ENCODE peak calls at places on chromosomes 1 and 21, in seven cellular contexts. K is foreskin keratinocyte, F is heart right ventricle, L is dorsolateral prefrontal cortex, J is Peyer's patch, S is cardiac muscle cell, B is HFF-Myc. O is an unnamed sample.

GRCh38 chr1:162131405-162132321 is 62.2 kb downstream of the NOS1AP start:
- DNase-seq in K (no peak), F (no peak), L (no peak), J (no peak), S (no peak), B (no peak), O (no peak)

GRCh38 chr1:21022279-21023040 is 154.2 kb downstream of the EIF4G3 start:
- DNase-seq in K (peak), F (peak), L (no peak), J (no peak), S (peak), B (peak), O (peak)

GRCh38 chr1:183804382-183804781 is 538 bp upstream of the RGL1 start:
- DNase-seq in K (no peak), F (no peak), L (no peak), J (no peak), S (no peak), B (no peak), O (no peak)

GRCh38 chr1:243505986-243506689 is 250.3 kb downstream of the SDCCAG8 start:
- DNase-seq in K (no peak), F (peak), L (peak), J (no peak), S (peak), B (no peak), O (no peak)

GRCh38 chr21:34707876-34708325 is 39.1 kb downstream of the CLIC6 start:
- DNase-seq in K (no peak), F (no peak), L (no peak), J (no peak), S (no peak), B (no peak), O (no peak)

GRCh38 chr1:8014381-8014988 is 11.6 kb downstream of the ERRFI1 start:
- DNase-seq in K (no peak), F (no peak), L (no peak), J (no peak), S (no peak), B (no peak), O (no peak)

GRCh38 chr21:44394733-44395132 is 41.3 kb downstream of the TRPM2 start:
- DNase-seq in K (no peak), F (no peak), L (no peak), J (no peak), S (no peak), B (no peak), O (no peak)

GRCh38 chr21:41428311-41428710 is 2.3 kb downstream of the MX1 start:
- DNase-seq in K (no peak), F (no peak), L (no peak), J (no peak), S (no peak), B (no peak), O (no peak)

GRCh38 chr1:22096036-22096435 is 43.5 kb downstream of the CDC42 start:
- DNase-seq in K (no peak), F (no peak), L (no peak), J (no peak), S (no peak), B (no peak), O (no peak)

GRCh38 chr1:67188137-67188536 is 21.9 kb downstream of the IL23R start:
- DNase-seq in K (no peak), F (no peak), L (no peak), J (no peak), S (no peak), B (no peak), O (no peak)

GRCh38 chr1:204941415-204942338 is 71.0 kb downstream of the NFASC start:
- DNase-seq in K (no peak), F (peak), L (peak), J (peak), S (peak), B (peak), O (no peak)

DNA sequence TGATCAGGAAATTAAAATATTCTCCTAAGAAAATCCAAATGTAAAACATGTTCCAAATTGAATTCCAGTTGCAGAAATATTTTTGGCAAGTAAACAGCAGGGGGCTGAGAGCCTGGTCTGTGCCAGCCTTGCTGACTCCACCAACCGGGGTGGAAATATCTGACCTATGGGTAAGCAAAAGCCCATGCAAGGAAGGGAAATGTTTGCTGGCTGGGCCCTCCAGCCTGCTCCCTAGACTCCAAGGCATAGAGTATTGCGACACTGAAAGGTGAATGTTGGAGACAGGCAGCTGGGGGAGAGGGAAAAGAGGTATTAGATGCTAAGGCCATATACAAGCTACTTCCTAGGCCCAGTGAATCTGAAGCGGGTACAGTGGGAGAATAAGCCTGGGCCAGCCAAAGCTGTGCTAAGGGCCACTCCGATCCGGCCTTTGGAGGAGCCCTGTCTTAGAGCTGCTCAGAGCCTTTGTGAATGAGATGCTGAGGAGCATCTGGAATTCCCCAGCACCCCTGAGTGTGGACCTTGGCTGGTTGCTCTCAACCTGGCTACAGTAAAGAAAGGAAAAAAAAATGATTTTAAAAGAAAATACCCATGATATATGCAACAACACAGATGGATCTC is 24.9 kb upstream of the ATP1B1 start:
- DNase-seq in K (no peak), F (no peak), L (no peak), J (no peak), S (peak), B (no peak), O (no peak)
- TF ChIP-seq CTCF in K (no peak), F (no peak), L (no peak), J (no peak), S (no peak), B (no peak), O (no peak)

DNA sequence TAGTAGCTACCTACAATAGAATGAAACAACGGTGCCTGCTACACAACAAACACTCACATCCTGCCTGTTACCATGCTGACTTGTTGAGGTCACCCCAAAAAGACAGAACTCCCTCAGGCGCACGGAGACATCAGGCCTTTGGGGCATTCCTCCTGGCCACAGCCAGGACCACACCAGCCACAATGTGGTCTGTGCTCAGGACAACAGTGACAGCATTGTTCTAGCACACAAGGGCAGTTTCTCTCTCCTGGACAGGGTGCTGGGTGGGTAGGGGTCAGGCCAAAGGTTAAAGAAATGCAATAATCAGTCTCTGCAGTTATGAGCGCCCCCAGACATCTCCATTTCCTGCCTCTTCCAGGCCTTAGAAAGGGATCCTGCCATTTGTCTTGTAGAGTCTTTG is 39.5 kb downstream of the CTNNBIP1 start:
- DNase-seq in K (no peak), F (no peak), L (no peak), J (no peak), S (no peak), B (no peak), O (no peak)
- TF ChIP-seq CTCF in K (no peak), F (no peak), L (no peak), J (no peak), S (no peak), B (no peak), O (no peak)

DNA sequence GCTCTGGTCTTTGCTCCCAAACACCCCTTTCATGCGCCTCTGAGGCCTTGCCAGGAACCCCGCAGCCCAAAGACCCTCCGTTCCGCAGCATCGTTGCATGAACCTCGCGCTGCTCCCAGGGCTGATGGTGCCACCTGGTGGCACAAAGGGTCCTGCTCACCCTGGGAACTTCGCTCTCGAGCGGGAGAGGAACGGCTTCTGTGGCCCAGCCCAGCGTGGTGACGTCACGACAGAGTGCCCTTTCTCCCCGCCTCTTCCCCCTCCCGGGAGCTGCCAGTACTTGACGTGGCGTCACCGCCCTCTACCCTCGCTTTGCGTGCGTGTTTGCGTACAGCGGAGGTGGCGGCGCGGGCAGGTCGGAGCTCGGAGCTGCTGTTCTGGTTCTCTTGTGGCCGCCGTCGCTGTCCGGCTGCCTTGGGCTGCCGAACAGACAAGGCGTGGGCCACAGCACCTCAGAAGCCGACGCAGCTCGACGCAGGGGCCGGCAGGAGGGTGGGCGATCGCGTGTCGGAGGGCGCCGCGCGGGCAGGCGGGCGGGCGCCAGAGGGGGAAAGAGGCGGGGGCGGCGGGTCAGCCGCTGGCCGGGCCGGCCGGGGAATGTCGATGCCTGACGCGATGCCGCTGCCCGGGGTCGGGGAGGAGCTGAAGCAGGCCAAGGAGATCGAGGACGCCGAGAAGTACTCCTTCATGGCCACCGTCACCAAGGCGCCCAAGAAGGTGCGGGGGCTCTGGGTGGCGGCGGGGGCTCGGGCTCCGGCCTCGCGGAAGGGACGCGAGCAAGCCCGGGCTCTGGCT is at the start of gene AHCYL1:
- DNase-seq in K (peak), F (peak), L (peak), J (peak), S (peak), B (peak), O (peak)
- TF ChIP-seq CTCF in K (peak), F (peak), L (peak), J (peak), S (peak), B (peak), O (peak)

GRCh38 chr1:186557147-186557777 is 96.3 kb upstream of the PDC start:
- DNase-seq in K (no peak), F (no peak), L (no peak), J (no peak), S (no peak), B (no peak), O (no peak)

GRCh38 chr1:186564558-186564957 is 103.6 kb upstream of the PDC start:
- DNase-seq in K (no peak), F (no peak), L (no peak), J (no peak), S (peak), B (no peak), O (no peak)

GRCh38 chr1:186559601-186560116 is 98.7 kb upstream of the PDC start:
- DNase-seq in K (peak), F (no peak), L (no peak), J (no peak), S (no peak), B (peak), O (no peak)
- TF ChIP-seq CTCF in K (no peak), F (no peak), L (no peak), J (no peak), S (no peak), B (no peak), O (no peak)

GRCh38 chr1:14924455-14925325 is 228.9 kb upstream of the TMEM51 start:
- DNase-seq in K (no peak), F (no peak), L (no peak), J (peak), S (peak), B (no peak), O (no peak)
- TF ChIP-seq CTCF in K (peak), F (peak), L (peak), J (no peak), S (no peak), B (no peak), O (no peak)

GRCh38 chr1:17646444-17647287 is 107.2 kb downstream of the ARHGEF10L start:
- DNase-seq in K (no peak), F (no peak), L (no peak), J (no peak), S (no peak), B (no peak), O (no peak)
- TF ChIP-seq CTCF in K (no peak), F (no peak), L (no peak), J (no peak), S (peak), B (no peak), O (no peak)

GRCh38 chr1:40383095-40383487 is 9.6 kb downstream of the SMAP2 start:
- DNase-seq in K (no peak), F (no peak), L (no peak), J (no peak), S (peak), B (no peak), O (no peak)

GRCh38 chr1:40381268-40382109 is 8.0 kb downstream of the SMAP2 start:
- DNase-seq in K (no peak), F (no peak), L (no peak), J (no peak), S (no peak), B (no peak), O (no peak)

GRCh38 chr1:40382110-40382464 is 8.6 kb downstream of the SMAP2 start:
- DNase-seq in K (no peak), F (no peak), L (no peak), J (no peak), S (no peak), B (no peak), O (no peak)

GRCh38 chr1:40383488-40384412 is 10.2 kb downstream of the SMAP2 start:
- DNase-seq in K (no peak), F (no peak), L (no peak), J (no peak), S (peak), B (no peak), O (no peak)

DNA sequence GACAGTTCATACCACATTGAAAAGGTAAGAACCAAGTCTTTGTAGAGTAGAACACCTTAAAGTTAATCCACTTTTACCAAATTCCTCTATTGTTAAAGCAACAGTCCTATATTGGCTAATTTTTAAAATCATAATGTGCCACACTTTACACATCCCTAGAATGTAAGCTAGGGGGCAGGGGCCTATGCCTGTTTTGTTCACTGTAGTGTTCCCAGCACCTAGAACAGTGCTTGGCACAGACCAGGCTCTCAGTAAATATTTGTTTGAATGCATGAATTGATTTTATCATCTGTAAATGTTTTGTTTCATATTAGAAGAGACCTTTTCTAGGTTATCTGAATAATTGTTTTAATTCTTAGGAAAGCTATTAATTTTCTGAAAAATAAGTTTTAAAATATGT is 9.1 kb downstream of the SMAP2 start:
- DNase-seq in K (no peak), F (no peak), L (no peak), J (no peak), S (no peak), B (no peak), O (no peak)
- TF ChIP-seq CTCF in K (no peak), F (no peak), L (peak), J (peak), S (no peak), B (no peak), O (no peak)

GRCh38 chr1:39488012-39488545 is 3.4 kb upstream of the BMP8A start:
- DNase-seq in K (no peak), F (no peak), L (no peak), J (no peak), S (no peak), B (no peak), O (no peak)

GRCh38 chr1:39485046-39485803 is 6.2 kb upstream of the BMP8A start:
- DNase-seq in K (no peak), F (peak), L (no peak), J (no peak), S (peak), B (no peak), O (no peak)

GRCh38 chr1:39483276-39483675 is 8.2 kb upstream of the BMP8A start:
- DNase-seq in K (no peak), F (no peak), L (no peak), J (no peak), S (no peak), B (no peak), O (no peak)

GRCh38 chr1:39481289-39481688 is 10.1 kb upstream of the BMP8A start:
- DNase-seq in K (no peak), F (no peak), L (no peak), J (no peak), S (no peak), B (no peak), O (no peak)

GRCh38 chr1:39484564-39484963 is 6.9 kb upstream of the BMP8A start:
- DNase-seq in K (no peak), F (no peak), L (no peak), J (no peak), S (no peak), B (no peak), O (no peak)
- TF ChIP-seq CTCF in K (no peak), F (no peak), L (no peak), J (no peak), S (no peak), B (no peak), O (no peak)